ENCODE peak calls at places on chromosomes 5 and 9, in four cellular contexts. F is right atrium auricular region; C is lung; K is CD8-positive, alpha-beta T cell. I is an unnamed sample.

GRCh38 chr9:135015986-135016640 is 71.4 kb upstream of the OLFM1 start:
- DNase-seq in F (no peak), C (no peak), K (no peak), I (no peak)

GRCh38 chr5:91223886-91224285 is 159.2 kb downstream of the ARRDC3 start:
- DNase-seq in F (no peak), C (no peak), K (no peak), I (no peak)

GRCh38 chr5:15009420-15009819 is 137.8 kb upstream of the ANKH start:
- DNase-seq in F (no peak), C (no peak), K (no peak), I (no peak)

GRCh38 chr5:34756781-34757624 is 82.0 kb upstream of the TTC23L start:
- DNase-seq in F (no peak), C (no peak), K (no peak), I (no peak)

GRCh38 chr9:81669011-81669739 is 20.2 kb downstream of the TLE1 start:
- DNase-seq in F (no peak), C (no peak), K (no peak), I (no peak)

GRCh38 chr5:51225671-51226419 is 157.4 kb upstream of the ISL1 start:
- DNase-seq in F (no peak), C (no peak), K (no peak), I (no peak)

GRCh38 chr5:74364507-74364906 is 276.0 kb downstream of the ENC1 start:
- DNase-seq in F (no peak), C (no peak), K (no peak), I (no peak)

GRCh38 chr5:125412561-125413535 is 666.4 kb upstream of the ZNF608 start:
- DNase-seq in F (peak; percentile 76), C (peak; percentile 40), K (no peak), I (no peak)

GRCh38 chr9:8234286-8234819 is 434.8 kb upstream of the DMAC1 start:
- DNase-seq in F (no peak), C (no peak), K (no peak), I (no peak)

GRCh38 chr5:56004874-56005273 is 10.1 kb upstream of the IL6ST start:
- DNase-seq in F (no peak), C (no peak), K (no peak), I (no peak)

GRCh38 chr9:114894206-114894605 is 36.2 kb downstream of the TNFSF8 start:
- DNase-seq in F (no peak), C (no peak), K (no peak), I (no peak)

GRCh38 chr5:158283341-158283740 is 424.4 kb upstream of the CLINT1 start:
- DNase-seq in F (no peak), C (no peak), K (no peak), I (no peak)

GRCh38 chr9:98256632-98257218 is 1.3 kb upstream of the TBC1D2 start:
- DNase-seq in F (peak; percentile 50), C (no peak), K (peak; percentile 37), I (no peak)

DNA sequence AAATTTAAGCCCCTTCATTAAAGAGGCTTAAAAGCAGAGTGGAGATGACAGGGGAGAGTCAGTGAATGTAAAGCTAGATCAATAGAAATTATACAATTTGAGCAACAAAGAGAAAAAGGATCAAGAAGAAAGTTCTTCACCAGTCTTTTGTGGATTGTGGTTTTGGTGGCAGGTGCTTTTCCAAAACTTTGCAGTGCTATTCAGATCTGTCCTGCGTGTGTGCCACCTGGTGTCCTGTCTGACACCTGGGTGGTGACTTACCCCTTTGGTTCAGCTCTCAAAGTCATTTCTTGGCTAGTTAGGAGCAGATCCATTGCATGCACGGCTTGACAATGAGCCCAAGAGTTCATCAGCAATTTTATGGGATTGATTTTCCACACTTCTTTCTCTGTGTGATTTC is 69.4 kb downstream of the SREK1 start:
- DNase-seq in F (no peak), C (no peak), K (no peak), I (no peak)
- TF ChIP-seq CTCF in F (no peak), C (no peak), K (no peak), I (no peak)

GRCh38 chr5:35857004-35857345 is 284 bp downstream of the IL7R start:
- DNase-seq in F (no peak), C (no peak), K (peak; percentile 12), I (no peak)

GRCh38 chr5:35854248-35854647 is 2.4 kb upstream of the IL7R start:
- DNase-seq in F (no peak), C (no peak), K (peak; percentile 69), I (no peak)

GRCh38 chr5:35857606-35858205 is 1.0 kb downstream of the IL7R start:
- DNase-seq in F (no peak), C (no peak), K (peak; percentile 8), I (no peak)

GRCh38 chr5:35855221-35855620 is 1.5 kb upstream of the IL7R start:
- DNase-seq in F (no peak), C (no peak), K (no peak), I (no peak)

GRCh38 chr5:35856186-35857003 is at the start of gene IL7R:
- DNase-seq in F (no peak), C (no peak), K (no peak), I (no peak)
- H3K27ac ChIP-seq in F (no peak within 1 kb of the TSS), C (no peak within 1 kb of the TSS), K (peak within 1 kb of the TSS; percentile 97), I (no peak within 1 kb of the TSS)

GRCh38 chr9:136412912-136413420 is 2.5 kb downstream of the PMPCA start:
- DNase-seq in F (no peak), C (no peak), K (no peak), I (no peak)

GRCh38 chr9:136407911-136408310 is 2.5 kb downstream of the ENTR1 start:
- DNase-seq in F (no peak), C (no peak), K (no peak), I (no peak)

GRCh38 chr9:136411358-136411757 is 900 bp downstream of the PMPCA start:
- DNase-seq in F (no peak), C (no peak), K (no peak), I (no peak)

GRCh38 chr9:136409557-136410455 is 608 bp downstream of the ENTR1 start:
- DNase-seq in F (peak; percentile 62), C (no peak), K (peak; percentile 31), I (no peak)

DNA sequence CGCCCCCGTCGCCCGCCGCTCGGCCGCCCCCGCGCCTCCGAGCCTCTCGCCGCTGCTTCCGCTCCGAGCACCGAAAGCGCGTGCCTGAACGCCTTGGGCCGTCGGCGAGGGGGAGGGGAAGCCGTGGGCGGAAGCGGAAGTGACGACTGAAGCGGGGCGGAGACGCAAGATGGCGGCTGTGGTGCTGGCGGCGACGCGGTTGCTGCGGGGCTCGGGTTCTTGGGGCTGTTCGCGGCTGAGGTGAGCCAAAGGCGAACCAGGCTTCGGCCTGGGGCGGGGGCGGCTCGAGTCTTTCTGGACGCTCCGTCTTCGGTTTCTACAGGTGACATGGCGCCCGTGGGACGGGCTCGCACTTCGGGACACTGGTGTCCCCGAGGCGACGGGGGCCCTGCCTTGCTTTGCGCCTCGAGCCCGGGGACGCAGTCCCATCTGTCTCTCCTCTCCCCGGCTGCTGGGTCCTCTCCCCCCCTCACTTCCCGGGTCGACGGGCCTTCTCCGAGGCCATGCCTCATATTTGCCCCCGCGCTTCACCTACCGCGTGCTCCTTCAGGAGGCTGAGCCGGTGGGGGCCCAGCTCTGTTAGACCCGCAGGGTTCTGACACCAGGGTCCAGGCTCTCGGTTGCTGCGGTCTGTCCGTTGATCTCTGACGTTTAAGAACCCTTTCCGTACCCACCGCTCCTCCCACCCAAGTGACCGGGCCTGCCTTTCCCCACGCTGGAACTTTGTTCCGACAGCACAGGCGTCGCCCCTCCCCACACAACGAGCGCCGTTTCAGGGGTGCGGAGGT is at the start of the genes ENTR1 and PMPCA:
- DNase-seq in F (peak; percentile 91), C (peak; percentile 95), K (peak; percentile 96), I (peak; percentile 92)
- H3K4me3 ChIP-seq in F (peak within 1 kb of the TSS; percentile 74), C (peak within 1 kb of the TSS; percentile 82), K (peak within 1 kb of the TSS; percentile 79), I (peak within 1 kb of the TSS; percentile 97)

GRCh38 chr5:72817639-72818266 is 1.3 kb downstream of the TNPO1 start:
- DNase-seq in F (no peak), C (no peak), K (no peak), I (no peak)

GRCh38 chr5:72814864-72815263 is 1.6 kb upstream of the TNPO1 start:
- DNase-seq in F (no peak), C (no peak), K (no peak), I (no peak)

GRCh38 chr5:72815580-72816296 is 723 bp upstream of the TNPO1 start:
- DNase-seq in F (no peak), C (no peak), K (peak; percentile 43), I (no peak)

GRCh38 chr5:72817076-72817476 is 615 bp downstream of the TNPO1 start:
- DNase-seq in F (peak; percentile 65), C (peak; percentile 47), K (peak; percentile 24), I (peak; percentile 83)

GRCh38 chr5:72816297-72817075 is at the start of gene TNPO1:
- DNase-seq in F (peak; percentile 93), C (peak; percentile 92), K (peak; percentile 82), I (peak; percentile 97)
- TF ChIP-seq CTCF in F (no peak), C (no peak), K (no peak), I (no peak)